ENCODE peak calls at places on chromosomes 2 and 18, in four cellular contexts. U is GM12891, D is HepG2, A is H1. L is an unnamed sample.

GRCh38 chr18:12593861-12594260 is 64.0 kb downstream of the SPIRE1 start:
- DNase-seq in D (no peak), U (no peak), A (no peak), L (no peak)

GRCh38 chr2:181655519-181655918 is 1.4 kb downstream of the CERKL start:
- DNase-seq in U (no peak), D (no peak), A (no peak), L (no peak)

GRCh38 chr2:111164078-111164477 is 43.4 kb downstream of the BCL2L11 start:
- DNase-seq in A (peak), U (no peak), D (no peak), L (no peak)

GRCh38 chr2:233075141-233075965 is 15.2 kb downstream of the INPP5D start:
- DNase-seq in A (no peak), D (peak), U (no peak), L (no peak)

GRCh38 chr2:233034091-233034882 is 1.8 kb downstream of the NEU2 start:
- DNase-seq in D (no peak), A (no peak), U (no peak), L (no peak)

GRCh38 chr2:43676322-43677050 is at the start of gene C1GALT1C1L:
- DNase-seq in U (peak), D (peak), A (no peak), L (no peak)

GRCh38 chr2:38394903-38395341 is 17.8 kb upstream of the ATL2 start:
- DNase-seq in U (no peak), D (no peak), A (no peak), L (no peak)

GRCh38 chr2:151765760-151766159 is 31.5 kb upstream of the NEB start:
- DNase-seq in D (no peak), U (no peak), A (no peak), L (no peak)

GRCh38 chr2:120464448-120464931 is 118.6 kb downstream of the INHBB start:
- DNase-seq in D (no peak), U (no peak), A (no peak), L (no peak)

GRCh38 chr2:20985061-20985460 is 58.8 kb downstream of the APOB start:
- DNase-seq in U (no peak), D (no peak), A (no peak), L (no peak)

GRCh38 chr18:37445368-37445767 is 120.2 kb downstream of the CELF4 start:
- DNase-seq in A (no peak), D (no peak), U (no peak), L (no peak)

GRCh38 chr2:219252900-219253752 is at the start of gene TUBA4B:
- DNase-seq in U (no peak), A (no peak), D (no peak), L (peak)
- TF ChIP-seq POLR2A in U (no peak), A (no peak), D (no peak), L (no peak)

DNA sequence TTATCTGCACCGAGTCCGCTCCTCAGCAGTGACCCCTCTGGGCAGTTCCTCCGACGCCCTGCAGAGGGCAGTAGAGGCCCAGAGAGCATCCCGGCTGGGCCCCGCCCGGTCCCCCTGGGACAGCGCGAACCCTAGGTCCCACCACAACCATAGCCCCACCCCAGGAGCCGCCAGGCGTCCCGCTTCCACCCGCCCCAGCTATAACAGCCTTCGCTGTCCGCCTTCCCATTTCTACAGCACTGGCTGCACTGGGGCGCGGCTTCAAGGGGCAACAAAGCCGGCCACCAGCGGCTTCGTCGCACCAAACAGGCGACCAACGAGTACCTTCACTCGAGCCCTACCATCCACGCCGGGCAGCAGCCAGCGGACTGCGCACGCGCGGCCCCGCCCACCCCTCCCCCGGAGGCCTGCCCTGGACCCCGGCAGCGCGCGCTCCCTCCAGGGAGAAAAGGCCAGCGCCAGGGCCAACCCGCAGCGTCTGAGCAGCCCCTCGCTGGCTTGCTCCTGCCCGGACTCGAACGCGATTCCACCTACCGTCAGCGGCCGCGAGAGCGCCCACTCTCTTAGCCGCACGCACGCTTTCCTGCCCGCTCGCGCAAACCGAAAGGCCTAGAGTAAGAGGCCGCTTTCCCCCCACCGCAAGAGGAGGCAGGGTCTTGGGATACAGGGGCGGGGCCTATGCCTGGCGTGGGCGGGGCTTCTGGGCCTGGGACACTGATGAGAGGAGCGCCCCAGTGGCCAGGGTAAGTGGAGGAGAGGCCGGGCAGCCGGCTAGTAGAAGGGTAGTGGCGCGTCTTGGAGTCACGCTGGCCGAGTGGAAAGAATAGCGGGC is at the start of gene NHEJ1:
- DNase-seq in A (no peak), D (peak), U (peak), L (peak)
- TF ChIP-seq POLR2AphosphoS5 in A (peak), D (peak), U (peak), L (peak)

GRCh38 chr2:239227661-239228371 is 173.0 kb downstream of the HDAC4 start:
- DNase-seq in D (no peak), U (no peak), A (no peak), L (no peak)
- TF ChIP-seq TAF1 in D (no peak), U (no peak), A (no peak), L (no peak)

DNA sequence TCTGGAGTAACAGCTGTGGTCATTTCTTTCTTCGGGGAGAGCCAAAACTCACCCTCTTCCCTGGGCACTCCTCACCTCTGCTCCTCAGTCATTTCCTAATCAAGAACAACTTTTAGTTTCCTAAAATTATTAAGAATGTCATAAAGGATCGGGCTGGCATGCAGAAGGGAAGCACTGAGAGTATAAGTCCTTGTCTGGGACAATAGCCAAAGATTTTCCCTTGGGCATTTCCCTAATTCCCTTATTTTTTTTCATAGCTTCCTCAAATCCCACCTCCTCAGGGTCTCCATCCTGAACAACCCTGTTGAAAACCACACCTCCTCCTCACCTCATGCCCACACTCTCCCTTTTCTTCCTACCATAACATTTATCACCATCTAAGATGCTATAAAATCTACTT is 115.0 kb downstream of the MREG start:
- DNase-seq in U (no peak), D (no peak), A (no peak), L (no peak)
- TF ChIP-seq POLR2A in U (no peak), D (no peak), A (no peak), L (no peak)

GRCh38 chr2:33924770-33925169 is 325.7 kb upstream of the FAM98A start:
- DNase-seq in A (no peak), U (no peak), D (no peak), L (no peak)
- TF ChIP-seq POLR2AphosphoS5 in A (no peak), U (no peak), D (no peak), L (no peak)

DNA sequence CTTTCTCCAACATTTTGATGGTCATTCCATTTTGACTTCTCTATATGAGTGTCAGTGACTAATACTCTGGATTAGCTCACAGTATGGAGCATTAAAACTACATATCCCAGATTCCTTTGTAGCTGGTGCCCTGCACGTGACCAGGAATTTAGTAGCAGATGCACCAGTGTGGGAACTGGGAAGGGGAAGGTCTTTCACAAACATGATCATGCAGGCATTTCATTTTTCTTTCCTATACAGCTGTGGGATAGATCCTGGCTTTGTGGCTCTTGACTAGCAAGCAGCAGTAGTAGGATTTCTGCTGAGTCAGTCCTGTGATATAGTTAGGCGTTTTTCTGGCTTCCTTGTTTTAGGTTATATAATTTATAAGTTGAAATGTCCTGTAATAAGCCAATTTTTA is 971.0 kb upstream of the CDH2 start:
- DNase-seq in A (no peak), U (no peak), D (no peak), L (no peak)
- TF ChIP-seq TAF1 in A (no peak), U (no peak), D (no peak), L (no peak)

DNA sequence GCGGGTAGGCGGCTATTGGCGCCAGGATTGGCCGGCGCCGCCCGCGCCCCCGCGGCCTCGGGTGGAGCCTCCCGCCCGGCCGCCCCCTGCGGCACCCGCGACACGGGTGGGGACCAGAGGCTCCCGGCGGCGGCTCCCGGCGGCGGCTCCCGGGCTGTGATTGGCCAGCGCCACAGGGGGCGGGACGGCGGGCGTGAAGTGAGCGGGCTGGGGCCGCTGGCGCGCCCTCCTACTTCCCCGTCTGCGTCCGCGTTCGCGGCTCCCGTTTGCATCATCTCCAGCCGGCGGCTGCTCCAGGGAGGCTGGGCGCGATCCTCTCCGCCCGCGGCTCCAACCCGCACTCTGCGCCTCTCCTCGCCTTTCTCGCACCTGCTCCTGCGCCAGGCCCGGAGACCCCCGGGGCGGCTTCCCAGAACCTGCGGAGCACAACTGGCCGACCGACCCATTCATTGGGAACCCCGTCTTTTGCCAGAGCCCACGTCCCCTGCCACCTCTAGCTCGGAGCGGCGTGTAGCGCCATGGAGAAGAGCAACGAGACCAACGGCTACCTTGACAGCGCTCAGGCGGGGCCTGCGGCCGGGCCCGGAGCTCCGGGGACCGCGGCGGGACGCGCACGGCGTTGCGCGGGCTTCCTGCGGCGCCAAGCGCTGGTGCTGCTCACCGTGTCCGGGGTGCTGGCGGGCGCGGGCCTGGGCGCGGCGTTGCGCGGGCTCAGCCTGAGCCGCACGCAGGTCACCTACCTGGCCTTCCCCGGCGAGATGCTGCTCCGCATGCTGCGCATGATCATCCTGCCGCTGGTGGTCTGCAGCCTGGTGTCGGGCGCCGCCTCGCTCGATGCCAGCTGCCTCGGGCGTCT is at the start of gene SLC1A4:
- DNase-seq in D (peak), U (peak), A (no peak), L (peak)
- TF ChIP-seq POLR2A in D (peak), U (peak), A (no peak), L (peak)

DNA sequence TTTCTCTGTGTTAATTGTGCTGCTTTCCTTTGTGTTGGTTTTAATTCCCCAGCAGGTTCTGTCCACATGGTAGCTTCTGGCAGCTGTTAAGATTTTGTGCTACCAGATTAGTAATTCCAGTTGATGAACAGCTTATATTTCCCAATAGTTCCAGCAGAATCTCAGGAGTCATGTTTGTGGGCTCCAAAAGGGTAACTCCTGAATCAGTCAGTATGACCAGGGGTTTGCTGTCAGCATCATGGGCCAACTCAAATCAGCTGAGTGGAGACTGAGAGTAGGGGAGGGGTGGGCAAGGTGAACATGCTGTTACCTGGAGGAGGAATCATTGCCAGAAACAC is 120.2 kb upstream of the CXCR4 start:
- DNase-seq in D (no peak), A (no peak), U (no peak), L (no peak)
- TF ChIP-seq POLR2AphosphoS5 in D (no peak), A (no peak), U (no peak), L (no peak)

L was measured in GM12892.